ENCODE peak calls at places on chromosomes 16 and 17, in ten cellular contexts. One of them, this sample, is unnamed.
A peak's percentile ranks its signal among the peaks of the same experiment; 100 is the strongest.

GRCh38 chr17:35890774-35891155 is 10.6 kb upstream of the CCL5 start:
- DNase-seq in stromal cell of bone marrow: no peak
- DNase-seq in fibroblast of the conjunctiva: no peak
- DNase-seq in activated T-helper 9 cell treated with anti-CD3 and anti-CD28 coated beads, Interleukin-2, amount 50 U/mL, for 16 hours: no peak
- DNase-seq in COR-L47: peak; percentile 66
- DNase-seq in GF-D8: no peak
- DNase-seq in activated B cell treated with CpG ODN at 0.5 μM for 24 hours: no peak
- DNase-seq in stimulated activated naive CD8-positive, alpha-beta T cell treated with anti-CD3 and anti-CD28 coated beads, Interleukin-15, amount 100 ng/mL, for 72 hours: peak; percentile 63
- DNase-seq in stimulated activated naive CD4-positive, alpha-beta T cell: no peak
- DNase-seq in astrocyte of the spinal cord: no peak
- DNase-seq in this sample: no peak

GRCh38 chr16:55014022-55014421 is 83.4 kb downstream of the IRX5 start:
- DNase-seq in stromal cell of bone marrow: no peak
- DNase-seq in fibroblast of the conjunctiva: no peak
- DNase-seq in activated T-helper 9 cell treated with anti-CD3 and anti-CD28 coated beads, Interleukin-2, amount 50 U/mL, for 16 hours: no peak
- DNase-seq in COR-L47: no peak
- DNase-seq in GF-D8: no peak
- DNase-seq in activated B cell treated with CpG ODN at 0.5 μM for 24 hours: no peak
- DNase-seq in stimulated activated naive CD8-positive, alpha-beta T cell treated with anti-CD3 and anti-CD28 coated beads, Interleukin-15, amount 100 ng/mL, for 72 hours: no peak
- DNase-seq in stimulated activated naive CD4-positive, alpha-beta T cell: no peak
- DNase-seq in astrocyte of the spinal cord: no peak
- DNase-seq in this sample: no peak

GRCh38 chr17:70168044-70168978 is 1.0 kb upstream of the KCNJ2 start:
- DNase-seq in stromal cell of bone marrow: peak; percentile 56
- DNase-seq in fibroblast of the conjunctiva: peak; percentile 69
- DNase-seq in activated T-helper 9 cell treated with anti-CD3 and anti-CD28 coated beads, Interleukin-2, amount 50 U/mL, for 16 hours: no peak
- DNase-seq in COR-L47: peak; percentile 22
- DNase-seq in GF-D8: no peak
- DNase-seq in activated B cell treated with CpG ODN at 0.5 μM for 24 hours: no peak
- DNase-seq in stimulated activated naive CD8-positive, alpha-beta T cell treated with anti-CD3 and anti-CD28 coated beads, Interleukin-15, amount 100 ng/mL, for 72 hours: peak; percentile 3
- DNase-seq in stimulated activated naive CD4-positive, alpha-beta T cell: no peak
- DNase-seq in astrocyte of the spinal cord: peak; percentile 86
- DNase-seq in this sample: peak; percentile 86

GRCh38 chr17:67365762-67366192 is 600 bp downstream of the PSMD12 start:
- DNase-seq in stromal cell of bone marrow: peak; percentile 60
- DNase-seq in fibroblast of the conjunctiva: no peak
- DNase-seq in activated T-helper 9 cell treated with anti-CD3 and anti-CD28 coated beads, Interleukin-2, amount 50 U/mL, for 16 hours: no peak
- DNase-seq in COR-L47: peak; percentile 4
- DNase-seq in GF-D8: peak; percentile 23
- DNase-seq in activated B cell treated with CpG ODN at 0.5 μM for 24 hours: no peak
- DNase-seq in stimulated activated naive CD8-positive, alpha-beta T cell treated with anti-CD3 and anti-CD28 coated beads, Interleukin-15, amount 100 ng/mL, for 72 hours: no peak
- DNase-seq in stimulated activated naive CD4-positive, alpha-beta T cell: peak; percentile 47
- DNase-seq in astrocyte of the spinal cord: peak; percentile 59
- DNase-seq in this sample: peak; percentile 63

GRCh38 chr16:79599256-79599836 is 1.2 kb downstream of the MAF start:
- DNase-seq in stromal cell of bone marrow: no peak
- DNase-seq in fibroblast of the conjunctiva: no peak
- DNase-seq in activated T-helper 9 cell treated with anti-CD3 and anti-CD28 coated beads, Interleukin-2, amount 50 U/mL, for 16 hours: no peak
- DNase-seq in COR-L47: no peak
- DNase-seq in GF-D8: no peak
- DNase-seq in activated B cell treated with CpG ODN at 0.5 μM for 24 hours: peak; percentile 27
- DNase-seq in stimulated activated naive CD8-positive, alpha-beta T cell treated with anti-CD3 and anti-CD28 coated beads, Interleukin-15, amount 100 ng/mL, for 72 hours: peak; percentile 12
- DNase-seq in stimulated activated naive CD4-positive, alpha-beta T cell: peak; percentile 5
- DNase-seq in astrocyte of the spinal cord: no peak
- DNase-seq in this sample: peak; percentile 36

GRCh38 chr16:31081428-31082351 is 7.1 kb downstream of the PRSS53 start:
- DNase-seq in stromal cell of bone marrow: no peak
- DNase-seq in fibroblast of the conjunctiva: no peak
- DNase-seq in activated T-helper 9 cell treated with anti-CD3 and anti-CD28 coated beads, Interleukin-2, amount 50 U/mL, for 16 hours: no peak
- DNase-seq in COR-L47: no peak
- DNase-seq in GF-D8: no peak
- DNase-seq in activated B cell treated with CpG ODN at 0.5 μM for 24 hours: no peak
- DNase-seq in stimulated activated naive CD8-positive, alpha-beta T cell treated with anti-CD3 and anti-CD28 coated beads, Interleukin-15, amount 100 ng/mL, for 72 hours: no peak
- DNase-seq in stimulated activated naive CD4-positive, alpha-beta T cell: no peak
- DNase-seq in astrocyte of the spinal cord: no peak
- DNase-seq in this sample: no peak

GRCh38 chr17:2030779-2031163 is 818 bp downstream of the DPH1 start:
- DNase-seq in stromal cell of bone marrow: peak; percentile 82
- DNase-seq in fibroblast of the conjunctiva: peak; percentile 87
- DNase-seq in activated T-helper 9 cell treated with anti-CD3 and anti-CD28 coated beads, Interleukin-2, amount 50 U/mL, for 16 hours: no peak
- DNase-seq in COR-L47: no peak
- DNase-seq in GF-D8: no peak
- DNase-seq in activated B cell treated with CpG ODN at 0.5 μM for 24 hours: peak; percentile 35
- DNase-seq in stimulated activated naive CD8-positive, alpha-beta T cell treated with anti-CD3 and anti-CD28 coated beads, Interleukin-15, amount 100 ng/mL, for 72 hours: no peak
- DNase-seq in stimulated activated naive CD4-positive, alpha-beta T cell: no peak
- DNase-seq in astrocyte of the spinal cord: no peak
- DNase-seq in this sample: peak; percentile 92

GRCh38 chr17:51322390-51323029 is 62.2 kb downstream of the UTP18 start:
- DNase-seq in stromal cell of bone marrow: no peak
- DNase-seq in fibroblast of the conjunctiva: peak; percentile 14
- DNase-seq in activated T-helper 9 cell treated with anti-CD3 and anti-CD28 coated beads, Interleukin-2, amount 50 U/mL, for 16 hours: no peak
- DNase-seq in COR-L47: peak; percentile 56
- DNase-seq in GF-D8: no peak
- DNase-seq in activated B cell treated with CpG ODN at 0.5 μM for 24 hours: no peak
- DNase-seq in stimulated activated naive CD8-positive, alpha-beta T cell treated with anti-CD3 and anti-CD28 coated beads, Interleukin-15, amount 100 ng/mL, for 72 hours: no peak
- DNase-seq in stimulated activated naive CD4-positive, alpha-beta T cell: peak; percentile 4
- DNase-seq in astrocyte of the spinal cord: no peak
- DNase-seq in this sample: peak; percentile 54

GRCh38 chr17:79986441-79987186 is 49.1 kb downstream of the TBC1D16 start:
- DNase-seq in stromal cell of bone marrow: no peak
- DNase-seq in fibroblast of the conjunctiva: no peak
- DNase-seq in activated T-helper 9 cell treated with anti-CD3 and anti-CD28 coated beads, Interleukin-2, amount 50 U/mL, for 16 hours: no peak
- DNase-seq in COR-L47: no peak
- DNase-seq in GF-D8: no peak
- DNase-seq in activated B cell treated with CpG ODN at 0.5 μM for 24 hours: no peak
- DNase-seq in stimulated activated naive CD8-positive, alpha-beta T cell treated with anti-CD3 and anti-CD28 coated beads, Interleukin-15, amount 100 ng/mL, for 72 hours: no peak
- DNase-seq in stimulated activated naive CD4-positive, alpha-beta T cell: no peak
- DNase-seq in astrocyte of the spinal cord: peak; percentile 49
- DNase-seq in this sample: peak; percentile 62

GRCh38 chr17:9016941-9017552 is 4.3 kb upstream of the NTN1 start:
- DNase-seq in stromal cell of bone marrow: no peak
- DNase-seq in fibroblast of the conjunctiva: no peak
- DNase-seq in activated T-helper 9 cell treated with anti-CD3 and anti-CD28 coated beads, Interleukin-2, amount 50 U/mL, for 16 hours: no peak
- DNase-seq in COR-L47: no peak
- DNase-seq in GF-D8: peak; percentile 8
- DNase-seq in activated B cell treated with CpG ODN at 0.5 μM for 24 hours: no peak
- DNase-seq in stimulated activated naive CD8-positive, alpha-beta T cell treated with anti-CD3 and anti-CD28 coated beads, Interleukin-15, amount 100 ng/mL, for 72 hours: no peak
- DNase-seq in stimulated activated naive CD4-positive, alpha-beta T cell: no peak
- DNase-seq in astrocyte of the spinal cord: no peak
- DNase-seq in this sample: no peak

GRCh38 chr16:60720060-60720459 is 1316.2 kb downstream of the CDH8 start:
- DNase-seq in stromal cell of bone marrow: no peak
- DNase-seq in fibroblast of the conjunctiva: no peak
- DNase-seq in activated T-helper 9 cell treated with anti-CD3 and anti-CD28 coated beads, Interleukin-2, amount 50 U/mL, for 16 hours: no peak
- DNase-seq in COR-L47: no peak
- DNase-seq in GF-D8: no peak
- DNase-seq in activated B cell treated with CpG ODN at 0.5 μM for 24 hours: no peak
- DNase-seq in stimulated activated naive CD8-positive, alpha-beta T cell treated with anti-CD3 and anti-CD28 coated beads, Interleukin-15, amount 100 ng/mL, for 72 hours: no peak
- DNase-seq in stimulated activated naive CD4-positive, alpha-beta T cell: no peak
- DNase-seq in astrocyte of the spinal cord: no peak
- DNase-seq in this sample: no peak

GRCh38 chr16:62950351-62950750 is 914.1 kb upstream of the CDH8 start:
- DNase-seq in stromal cell of bone marrow: no peak
- DNase-seq in fibroblast of the conjunctiva: no peak
- DNase-seq in activated T-helper 9 cell treated with anti-CD3 and anti-CD28 coated beads, Interleukin-2, amount 50 U/mL, for 16 hours: no peak
- DNase-seq in COR-L47: no peak
- DNase-seq in GF-D8: no peak
- DNase-seq in activated B cell treated with CpG ODN at 0.5 μM for 24 hours: no peak
- DNase-seq in stimulated activated naive CD8-positive, alpha-beta T cell treated with anti-CD3 and anti-CD28 coated beads, Interleukin-15, amount 100 ng/mL, for 72 hours: no peak
- DNase-seq in stimulated activated naive CD4-positive, alpha-beta T cell: no peak
- DNase-seq in astrocyte of the spinal cord: no peak
- DNase-seq in this sample: no peak

GRCh38 chr17:71760062-71760720 is 360.6 kb upstream of the SOX9 start:
- DNase-seq in stromal cell of bone marrow: no peak
- DNase-seq in fibroblast of the conjunctiva: no peak
- DNase-seq in activated T-helper 9 cell treated with anti-CD3 and anti-CD28 coated beads, Interleukin-2, amount 50 U/mL, for 16 hours: no peak
- DNase-seq in COR-L47: no peak
- DNase-seq in GF-D8: no peak
- DNase-seq in activated B cell treated with CpG ODN at 0.5 μM for 24 hours: no peak
- DNase-seq in stimulated activated naive CD8-positive, alpha-beta T cell treated with anti-CD3 and anti-CD28 coated beads, Interleukin-15, amount 100 ng/mL, for 72 hours: no peak
- DNase-seq in stimulated activated naive CD4-positive, alpha-beta T cell: no peak
- DNase-seq in astrocyte of the spinal cord: peak; percentile 72
- DNase-seq in this sample: no peak

GRCh38 chr16:66474750-66475199 is 47.7 kb downstream of the BEAN1 start:
- DNase-seq in stromal cell of bone marrow: no peak
- DNase-seq in fibroblast of the conjunctiva: no peak
- DNase-seq in activated T-helper 9 cell treated with anti-CD3 and anti-CD28 coated beads, Interleukin-2, amount 50 U/mL, for 16 hours: peak; percentile 25
- DNase-seq in COR-L47: peak; percentile 17
- DNase-seq in GF-D8: peak; percentile 16
- DNase-seq in activated B cell treated with CpG ODN at 0.5 μM for 24 hours: no peak
- DNase-seq in stimulated activated naive CD8-positive, alpha-beta T cell treated with anti-CD3 and anti-CD28 coated beads, Interleukin-15, amount 100 ng/mL, for 72 hours: peak; percentile 51
- DNase-seq in stimulated activated naive CD4-positive, alpha-beta T cell: peak; percentile 69
- DNase-seq in astrocyte of the spinal cord: peak; percentile 6
- DNase-seq in this sample: no peak

This sample was measured in cardiac fibroblast.